ENCODE peak calls at places on chromosomes 12 and 14, in nine cellular contexts. B is sciatic nerve; Z is BJ; Y is COR-L47; V is mesenchymal stem cell; I is OCI-LY7; A is HepG2; T is stimulated activated CD4-positive, alpha-beta T cell treated with anti-CD3 and anti-CD28 coated beads, TNF-alpha, amount 100 ng/mL, for 24 hours; M is AG20443. O is an unnamed sample.
A peak's percentile ranks its signal among the peaks of the same experiment; 100 is the strongest.

GRCh38 chr14:32370720-32371119 is 41.6 kb downstream of the AKAP6 start:
- DNase-seq in B (no peak), Z (peak; percentile 70), Y (no peak), V (peak; percentile 79), I (no peak), A (no peak), T (no peak), M (peak; percentile 69), O (no peak)

GRCh38 chr14:94653321-94653720 is 41.1 kb downstream of the SERPINA3 start:
- DNase-seq in B (no peak), Z (no peak), Y (no peak), V (no peak), I (no peak), A (no peak), T (no peak), M (no peak), O (no peak)

GRCh38 chr12:69095765-69096477 is 143.4 kb upstream of the CPSF6 start:
- DNase-seq in B (peak; percentile 66), Z (no peak), Y (no peak), V (no peak), I (no peak), A (no peak), T (no peak), M (no peak), O (no peak)

GRCh38 chr12:10385181-10385613 is 4.6 kb downstream of the KLRK1 start:
- DNase-seq in B (no peak), Z (peak; percentile 69), Y (no peak), V (peak; percentile 77), I (no peak), A (peak; percentile 39), T (no peak), M (no peak), O (no peak)

GRCh38 chr14:102540310-102541028 is 30.9 kb upstream of the ANKRD9 start:
- DNase-seq in B (no peak), Z (no peak), Y (peak; percentile 98), V (no peak), I (no peak), A (peak; percentile 80), T (no peak), M (no peak), O (no peak)

GRCh38 chr12:65306603-65307501 is 28.4 kb downstream of the MSRB3 start:
- DNase-seq in B (no peak), Z (no peak), Y (peak; percentile 12), V (peak; percentile 96), I (peak; percentile 27), A (peak; percentile 37), T (no peak), M (peak; percentile 33), O (peak; percentile 76)

GRCh38 chr14:104135904-104136471 is 2.4 kb upstream of the KIF26A start:
- DNase-seq in B (peak; percentile 50), Z (no peak), Y (peak; percentile 33), V (no peak), I (no peak), A (no peak), T (no peak), M (no peak), O (no peak)

GRCh38 chr14:104657563-104658324 is 31.7 kb upstream of the INF2 start:
- DNase-seq in B (no peak), Z (no peak), Y (no peak), V (no peak), I (peak; percentile 98), A (no peak), T (no peak), M (no peak), O (peak; percentile 92)

GRCh38 chr14:63203015-63203414 is 1.2 kb upstream of the RHOJ start:
- DNase-seq in B (no peak), Z (no peak), Y (no peak), V (no peak), I (no peak), A (no peak), T (no peak), M (no peak), O (no peak)

GRCh38 chr14:61090432-61091216 is 109.6 kb downstream of the SLC38A6 start:
- DNase-seq in B (no peak), Z (no peak), Y (no peak), V (peak; percentile 18), I (no peak), A (no peak), T (no peak), M (peak; percentile 42), O (peak; percentile 62)

GRCh38 chr14:61681413-61681812 is 13.9 kb upstream of the HIF1A start:
- DNase-seq in B (no peak), Z (no peak), Y (no peak), V (no peak), I (no peak), A (no peak), T (no peak), M (no peak), O (no peak)

GRCh38 chr12:52366738-52367485 is at the start of gene KRT85:
- DNase-seq in B (no peak), Z (no peak), Y (no peak), V (no peak), I (no peak), A (no peak), T (no peak), M (no peak), O (no peak)

GRCh38 chr12:106251636-106252035 is 3.8 kb upstream of the CKAP4 start:
- DNase-seq in B (no peak), Z (no peak), Y (no peak), V (peak; percentile 38), I (no peak), A (no peak), T (no peak), M (peak; percentile 55), O (no peak)

O was measured in Karpas-422.